ENCODE peak calls at places on chromosomes 1 and 21, in five cellular contexts. S, V, P, U and C are unnamed samples.

GRCh38 chr1:184745929-184746583 is 8.6 kb downstream of the EDEM3 start:
- DNase-seq in U (peak; percentile 23), P (no peak), S (no peak), V (no peak), C (peak; percentile 60)

GRCh38 chr21:26659181-26659580 is 86.1 kb upstream of the CYYR1 start:
- DNase-seq in V (no peak), U (no peak), P (no peak), S (no peak), C (no peak)

GRCh38 chr1:169161512-169162194 is 55.2 kb downstream of the ATP1B1 start:
- DNase-seq in S (no peak), V (no peak), U (peak; percentile 34), P (no peak), C (no peak)

GRCh38 chr1:86915737-86916235 is 1.4 kb downstream of the HS2ST1 start:
- DNase-seq in S (no peak), V (no peak), P (no peak), U (no peak), C (no peak)

GRCh38 chr1:201021333-201022177 is 2.0 kb downstream of the KIF21B start:
- DNase-seq in S (no peak), P (no peak), U (no peak), V (no peak), C (no peak)

GRCh38 chr1:47481936-47482335 is 44.1 kb downstream of the FOXD2 start:
- DNase-seq in S (no peak), P (no peak), U (no peak), V (no peak), C (no peak)

GRCh38 chr1:227396539-227397355 is 78.5 kb upstream of the CDC42BPA start:
- DNase-seq in P (peak; percentile 87), V (no peak), U (no peak), S (no peak), C (no peak)

GRCh38 chr21:27536319-27536718 is 569.4 kb upstream of the ADAMTS5 start:
- DNase-seq in P (no peak), U (no peak), V (peak; percentile 75), S (no peak), C (no peak)

GRCh38 chr21:26952274-26953066 is 14.4 kb downstream of the ADAMTS5 start:
- DNase-seq in S (no peak), P (no peak), V (peak; percentile 45), U (no peak), C (no peak)

GRCh38 chr1:147099192-147099591 is 73.1 kb downstream of the PRKAB2 start:
- DNase-seq in P (no peak), V (no peak), S (no peak), U (no peak), C (no peak)

GRCh38 chr21:26445440-26445839 is 127.6 kb downstream of the CYYR1 start:
- DNase-seq in V (peak; percentile 2), U (no peak), P (no peak), S (no peak), C (no peak)

GRCh38 chr1:55314740-55315139 is 99.6 kb upstream of the USP24 start:
- DNase-seq in U (no peak), V (no peak), S (no peak), P (no peak), C (no peak)

GRCh38 chr1:166603296-166603695 is 236.0 kb upstream of the POGK start:
- DNase-seq in U (no peak), S (no peak), V (no peak), P (no peak), C (no peak)

GRCh38 chr1:203559523-203559922 is 65.6 kb downstream of the OPTC start:
- DNase-seq in P (no peak), U (no peak), S (no peak), V (peak; percentile 87), C (no peak)

GRCh38 chr1:227785812-227786608 is 29.5 kb upstream of the PRSS38 start:
- DNase-seq in P (no peak), U (no peak), S (no peak), V (no peak), C (peak; percentile 51)

GRCh38 chr1:119743776-119744597 is 24.7 kb downstream of the HMGCS2 start:
- DNase-seq in V (peak; percentile 79), U (peak; percentile 3), S (peak; percentile 56), P (peak; percentile 90), C (peak; percentile 82)

GRCh38 chr1:1435094-1435903 is at the start of gene VWA1:
- DNase-seq in V (peak; percentile 58), S (no peak), P (peak; percentile 98), U (no peak), C (peak; percentile 99)

GRCh38 chr1:62382581-62382980 is 54.3 kb upstream of the USP1 start:
- DNase-seq in V (no peak), S (no peak), U (no peak), P (no peak), C (no peak)

GRCh38 chr21:45253633-45254556 is 33.8 kb downstream of the POFUT2 start:
- DNase-seq in V (no peak), U (no peak), S (no peak), P (no peak), C (no peak)

GRCh38 chr21:45254557-45254930 is 33.2 kb downstream of the POFUT2 start:
- DNase-seq in V (no peak), S (no peak), U (no peak), P (no peak), C (no peak)

GRCh38 chr21:45252448-45252925 is 35.2 kb downstream of the POFUT2 start:
- DNase-seq in S (no peak), P (no peak), V (no peak), U (no peak), C (no peak)

GRCh38 chr21:45251635-45252447 is 35.9 kb downstream of the POFUT2 start:
- DNase-seq in U (no peak), S (no peak), P (no peak), V (no peak), C (no peak)

DNA sequence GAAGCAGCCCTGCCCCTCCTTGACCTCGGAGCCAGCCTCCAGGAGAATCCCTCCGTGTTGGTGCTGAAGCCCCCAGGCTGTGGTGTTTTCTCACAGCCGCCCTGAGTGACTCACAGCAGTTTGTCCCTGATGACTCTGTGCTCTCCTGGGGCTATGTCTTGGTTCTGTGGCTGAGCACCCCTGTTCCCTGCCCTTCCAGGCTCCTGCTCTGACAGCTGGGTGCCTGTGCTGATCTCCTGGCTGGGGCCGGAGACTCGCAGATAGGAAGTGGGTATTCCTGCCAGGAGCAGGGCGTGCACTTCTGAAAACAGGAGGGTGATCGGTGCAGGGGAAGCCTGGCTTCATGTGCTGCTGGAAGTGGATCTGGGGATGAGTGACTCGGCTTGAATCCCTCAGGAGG is 34.5 kb downstream of the POFUT2 start:
- DNase-seq in U (no peak), S (no peak), P (no peak), V (peak; percentile 39), C (no peak)
- TF ChIP-seq RCOR1 in U (no peak), S (no peak), P (no peak), V (no peak), C (no peak)

DNA sequence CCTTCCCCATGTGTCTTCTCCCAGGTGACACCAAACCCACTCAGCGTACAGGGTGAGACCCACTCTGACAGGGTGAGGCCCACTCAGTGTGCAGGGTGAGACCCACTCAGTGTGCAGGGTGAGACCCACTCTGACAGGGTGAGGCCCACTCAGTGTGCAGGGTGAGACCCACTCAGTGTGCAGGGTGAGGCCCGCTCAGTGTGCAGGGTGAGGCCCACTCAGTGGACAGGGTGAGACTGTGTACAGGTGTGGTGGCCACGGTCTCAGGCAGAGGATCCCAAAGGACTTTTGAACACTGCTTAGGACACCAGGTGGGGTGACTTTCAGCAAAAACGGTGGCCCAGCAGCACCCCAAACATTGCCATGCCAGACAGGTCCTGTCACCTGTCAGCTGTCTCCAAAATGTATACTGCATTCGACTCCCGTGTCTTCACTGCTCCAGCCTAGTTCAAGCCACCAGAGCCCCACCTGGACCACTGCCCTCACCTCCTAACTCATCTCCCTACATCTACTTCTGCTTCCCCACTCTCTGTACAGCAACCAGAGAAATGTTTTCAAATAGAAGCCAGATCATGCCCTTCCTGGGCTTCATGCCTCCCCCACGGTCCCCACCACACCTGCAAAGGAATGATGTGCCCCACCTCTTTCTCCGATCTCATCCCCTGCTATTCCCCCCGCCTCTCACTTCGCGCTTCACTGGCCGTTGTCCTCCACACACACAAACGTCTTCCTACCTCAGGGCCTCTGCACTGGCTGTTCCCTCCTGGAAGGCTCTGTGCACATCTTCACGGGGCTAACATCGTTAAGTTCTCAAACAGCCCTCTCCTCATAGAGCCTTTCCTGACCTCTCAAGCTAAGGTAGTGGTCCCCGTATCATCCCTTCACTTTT is 52.1 kb downstream of the ACBD3 start:
- DNase-seq in U (no peak), V (no peak), S (no peak), P (no peak), C (no peak)
- TF ChIP-seq RCOR1 in U (no peak), V (no peak), S (no peak), P (no peak), C (no peak)

DNA sequence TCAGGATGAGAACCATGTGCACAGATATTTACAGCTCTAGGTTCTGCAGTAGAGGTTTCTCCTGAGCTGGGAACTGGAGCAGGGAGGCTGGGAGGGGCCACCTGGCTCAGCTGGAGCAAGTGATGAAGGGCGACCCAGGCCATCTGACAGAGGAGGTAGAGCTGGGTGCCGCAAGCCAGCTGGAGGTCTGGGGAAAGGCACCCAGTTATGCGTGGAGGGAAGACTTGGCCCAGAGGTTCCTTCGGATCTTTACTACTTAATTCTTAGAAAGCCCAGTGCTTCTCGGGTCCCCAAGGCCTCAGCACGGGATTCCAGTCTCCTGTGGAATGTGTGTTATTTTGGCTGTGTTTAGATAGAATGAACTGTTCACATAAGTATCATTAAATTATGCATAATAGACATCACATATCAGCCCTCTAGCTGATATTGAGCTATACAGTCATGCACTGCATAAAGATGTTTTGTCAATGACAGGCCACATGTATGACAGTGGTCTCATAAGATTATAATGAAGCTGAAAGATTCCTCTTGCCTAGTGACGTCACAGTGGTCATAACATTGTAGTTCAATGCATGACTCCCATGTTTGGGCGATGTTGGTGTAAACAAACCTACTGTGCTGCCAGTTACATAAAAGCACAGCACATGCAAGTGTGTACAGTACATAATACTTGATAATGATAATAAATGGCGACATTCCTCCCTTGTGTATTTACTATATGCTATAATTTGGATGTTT is 245.1 kb downstream of the RHOU start:
- DNase-seq in S (no peak), U (no peak), P (no peak), V (peak; percentile 53), C (no peak)
- TF ChIP-seq RCOR1 in S (no peak), U (no peak), P (no peak), V (no peak), C (no peak)

DNA sequence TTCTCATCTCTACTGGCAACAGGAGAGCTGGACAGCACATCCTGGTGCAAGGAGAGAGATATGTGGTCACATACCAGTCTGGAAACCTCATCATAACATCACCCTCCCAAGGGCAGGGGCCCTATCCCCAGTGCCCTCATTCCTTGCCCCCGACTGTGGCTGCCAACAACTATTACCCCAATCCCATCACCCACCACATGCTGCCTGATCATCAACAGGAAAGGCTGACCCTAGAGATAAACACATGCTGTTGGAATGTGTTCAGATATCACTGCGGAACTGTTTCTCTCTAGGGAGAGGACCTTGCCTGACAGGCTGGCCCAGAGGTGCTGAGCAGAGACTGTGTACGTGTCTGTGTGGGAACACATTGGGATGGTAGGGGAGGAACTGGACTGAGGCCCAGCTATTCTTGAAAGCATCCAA is 4.5 kb upstream of the INKA2 start:
- DNase-seq in S (no peak), V (peak; percentile 84), P (no peak), U (no peak), C (no peak)
- TF ChIP-seq RCOR1 in S (no peak), V (peak; percentile 86), P (no peak), U (no peak), C (no peak)